ENCODE peak calls at places on chromosomes 16 and 17, in five cellular contexts. One of them, this sample, is unnamed.
A peak's percentile ranks its signal among the peaks of the same experiment; 100 is the strongest.

GRCh38 chr17:81419333-81419885 is 24.2 kb downstream of the BAHCC1 start:
- DNase-seq in mesendoderm: peak; percentile 42
- DNase-seq in mesenchymal stem cell: peak; percentile 96
- DNase-seq in ovary: peak; percentile 91
- DNase-seq in kidney: peak; percentile 98
- DNase-seq in this sample: peak; percentile 88

GRCh38 chr16:23516366-23517137 is 6.3 kb upstream of the GGA2 start:
- DNase-seq in mesendoderm: no peak
- DNase-seq in mesenchymal stem cell: no peak
- DNase-seq in ovary: no peak
- DNase-seq in kidney: peak; percentile 46
- DNase-seq in this sample: no peak

GRCh38 chr16:22098538-22099255 is 6.4 kb downstream of the VWA3A start:
- DNase-seq in mesendoderm: peak; percentile 84
- DNase-seq in mesenchymal stem cell: peak; percentile 64
- DNase-seq in ovary: no peak
- DNase-seq in kidney: no peak
- DNase-seq in this sample: peak; percentile 51

GRCh38 chr17:76820039-76820438 is 48.2 kb upstream of the MGAT5B start:
- DNase-seq in mesendoderm: peak; percentile 7
- DNase-seq in mesenchymal stem cell: no peak
- DNase-seq in ovary: no peak
- DNase-seq in kidney: no peak
- DNase-seq in this sample: peak; percentile 50

GRCh38 chr17:40818733-40819527 is 3.5 kb downstream of the KRT10 start:
- DNase-seq in mesendoderm: peak; percentile 83
- DNase-seq in mesenchymal stem cell: peak; percentile 79
- DNase-seq in ovary: peak; percentile 89
- DNase-seq in kidney: peak; percentile 92
- DNase-seq in this sample: peak; percentile 83

GRCh38 chr17:79915850-79916430 is 76.7 kb upstream of the CBX4 start:
- DNase-seq in mesendoderm: peak; percentile 70
- DNase-seq in mesenchymal stem cell: peak; percentile 34
- DNase-seq in ovary: peak; percentile 51
- DNase-seq in kidney: peak; percentile 93
- DNase-seq in this sample: peak; percentile 93

GRCh38 chr17:5563451-5563850 is 20.9 kb downstream of the NLRP1 start:
- DNase-seq in mesendoderm: no peak
- DNase-seq in mesenchymal stem cell: no peak
- DNase-seq in ovary: no peak
- DNase-seq in kidney: no peak
- DNase-seq in this sample: no peak

GRCh38 chr16:70473446-70474319 is 19.3 kb downstream of the FCSK start:
- DNase-seq in mesendoderm: no peak
- DNase-seq in mesenchymal stem cell: no peak
- DNase-seq in ovary: no peak
- DNase-seq in kidney: no peak
- DNase-seq in this sample: peak; percentile 56

GRCh38 chr16:82037666-82038065 is 2.6 kb downstream of the HSD17B2 start:
- DNase-seq in mesendoderm: no peak
- DNase-seq in mesenchymal stem cell: peak; percentile 76
- DNase-seq in ovary: no peak
- DNase-seq in kidney: no peak
- DNase-seq in this sample: no peak

GRCh38 chr17:1931759-1932579 is 93.2 kb downstream of the RTN4RL1 start:
- DNase-seq in mesendoderm: peak; percentile 69
- DNase-seq in mesenchymal stem cell: no peak
- DNase-seq in ovary: peak; percentile 59
- DNase-seq in kidney: no peak
- DNase-seq in this sample: peak; percentile 95

GRCh38 chr16:89561195-89562026 is 929 bp downstream of the RPL13 start:
- DNase-seq in mesendoderm: no peak
- DNase-seq in mesenchymal stem cell: no peak
- DNase-seq in ovary: no peak
- DNase-seq in kidney: peak; percentile 71
- DNase-seq in this sample: no peak

GRCh38 chr17:7884581-7885356 is 3.8 kb upstream of the CHD3 start:
- DNase-seq in mesendoderm: no peak
- DNase-seq in mesenchymal stem cell: peak; percentile 8
- DNase-seq in ovary: peak; percentile 61
- DNase-seq in kidney: peak; percentile 82
- DNase-seq in this sample: peak; percentile 81

GRCh38 chr16:27994686-27995085 is 68.8 kb downstream of the GSG1L start:
- DNase-seq in mesendoderm: no peak
- DNase-seq in mesenchymal stem cell: no peak
- DNase-seq in ovary: no peak
- DNase-seq in kidney: peak; percentile 3
- DNase-seq in this sample: no peak

GRCh38 chr16:12255473-12255872 is 278.9 kb downstream of the SNX29 start:
- DNase-seq in mesendoderm: no peak
- DNase-seq in mesenchymal stem cell: no peak
- DNase-seq in ovary: no peak
- DNase-seq in kidney: no peak
- DNase-seq in this sample: no peak

GRCh38 chr16:30414159-30414558 is 6.8 kb downstream of the ZNF771 start:
- DNase-seq in mesendoderm: no peak
- DNase-seq in mesenchymal stem cell: no peak
- DNase-seq in ovary: no peak
- DNase-seq in kidney: no peak
- DNase-seq in this sample: no peak

GRCh38 chr17:7634384-7634783 is 4.4 kb downstream of the SHBG start:
- DNase-seq in mesendoderm: peak; percentile 83
- DNase-seq in mesenchymal stem cell: peak; percentile 66
- DNase-seq in ovary: peak; percentile 82
- DNase-seq in kidney: peak; percentile 80
- DNase-seq in this sample: peak; percentile 89

GRCh38 chr16:9469512-9469911 is 378.1 kb downstream of the HAPSTR1 start:
- DNase-seq in mesendoderm: no peak
- DNase-seq in mesenchymal stem cell: no peak
- DNase-seq in ovary: no peak
- DNase-seq in kidney: no peak
- DNase-seq in this sample: no peak

GRCh38 chr17:82204831-82205719 is 7.6 kb downstream of the CCDC57 start:
- DNase-seq in mesendoderm: no peak
- DNase-seq in mesenchymal stem cell: peak; percentile 84
- DNase-seq in ovary: no peak
- DNase-seq in kidney: no peak
- DNase-seq in this sample: no peak

GRCh38 chr16:28140788-28141618 is 70.8 kb downstream of the XPO6 start:
- DNase-seq in mesendoderm: no peak
- DNase-seq in mesenchymal stem cell: peak; percentile 43
- DNase-seq in ovary: no peak
- DNase-seq in kidney: no peak
- DNase-seq in this sample: no peak

GRCh38 chr16:1308036-1308976 is 1.1 kb upstream of the UBE2I start:
- DNase-seq in mesendoderm: peak; percentile 94
- DNase-seq in mesenchymal stem cell: peak; percentile 72
- DNase-seq in ovary: no peak
- DNase-seq in kidney: no peak
- DNase-seq in this sample: no peak

GRCh38 chr16:53899471-53899870 is 195.5 kb downstream of the FTO start:
- DNase-seq in mesendoderm: no peak
- DNase-seq in mesenchymal stem cell: no peak
- DNase-seq in ovary: no peak
- DNase-seq in kidney: no peak
- DNase-seq in this sample: no peak

GRCh38 chr17:43814026-43814425 is 18.9 kb downstream of the MPP3 start:
- DNase-seq in mesendoderm: peak; percentile 44
- DNase-seq in mesenchymal stem cell: no peak
- DNase-seq in ovary: no peak
- DNase-seq in kidney: no peak
- DNase-seq in this sample: peak; percentile 85

GRCh38 chr17:43812396-43813265 is 20.3 kb downstream of the MPP3 start:
- DNase-seq in mesendoderm: no peak
- DNase-seq in mesenchymal stem cell: no peak
- DNase-seq in ovary: no peak
- DNase-seq in kidney: no peak
- DNase-seq in this sample: peak; percentile 16

GRCh38 chr17:43814714-43815113 is 18.2 kb downstream of the MPP3 start:
- DNase-seq in mesendoderm: no peak
- DNase-seq in mesenchymal stem cell: peak; percentile 80
- DNase-seq in ovary: no peak
- DNase-seq in kidney: no peak
- DNase-seq in this sample: no peak

GRCh38 chr17:43810823-43811222 is 22.1 kb downstream of the MPP3 start:
- DNase-seq in mesendoderm: no peak
- DNase-seq in mesenchymal stem cell: no peak
- DNase-seq in ovary: no peak
- DNase-seq in kidney: no peak
- DNase-seq in this sample: peak; percentile 54

DNA sequence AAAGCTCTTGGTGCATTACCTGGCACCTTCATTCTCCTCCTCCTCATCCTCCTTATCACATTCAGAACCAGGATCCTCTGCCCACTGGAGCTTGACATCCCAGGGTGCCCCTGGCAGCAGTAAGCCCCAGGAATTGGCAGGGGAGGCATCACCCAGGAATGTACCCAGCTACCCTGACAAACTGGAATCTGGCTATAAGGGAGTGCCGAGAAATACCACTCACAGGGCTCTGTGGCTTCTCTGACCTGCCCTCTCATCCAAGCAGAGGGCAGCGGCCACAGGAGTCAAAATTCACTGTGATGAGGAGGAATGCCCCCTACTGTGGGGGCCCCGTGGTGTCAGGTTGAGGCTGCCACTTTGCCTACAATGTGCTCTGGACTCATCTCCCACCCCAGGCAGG is 19.6 kb downstream of the MPP3 start:
- DNase-seq in mesendoderm: no peak
- DNase-seq in mesenchymal stem cell: no peak
- DNase-seq in ovary: no peak
- DNase-seq in kidney: no peak
- DNase-seq in this sample: no peak
- H3K36me3 ChIP-seq in mesendoderm: no peaks in the 10 kb centered on the region
- H3K36me3 ChIP-seq in mesenchymal stem cell: peaks cover 86% of the 10 kb centered on the region
- H3K36me3 ChIP-seq in ovary: no peaks in the 10 kb centered on the region
- H3K36me3 ChIP-seq in kidney: no peaks in the 10 kb centered on the region
- H3K36me3 ChIP-seq in this sample: peaks cover 2% of the 10 kb centered on the region

GRCh38 chr16:50796829-50797228 is 54.9 kb downstream of the CYLD start:
- DNase-seq in mesendoderm: no peak
- DNase-seq in mesenchymal stem cell: no peak
- DNase-seq in ovary: no peak
- DNase-seq in kidney: no peak
- DNase-seq in this sample: no peak
- H3K36me3 ChIP-seq in mesendoderm: no peaks in the 10 kb centered on the region
- H3K36me3 ChIP-seq in mesenchymal stem cell: peaks cover 75% of the 10 kb centered on the region
- H3K36me3 ChIP-seq in ovary: no peaks in the 10 kb centered on the region
- H3K36me3 ChIP-seq in kidney: peaks cover 27% of the 10 kb centered on the region
- H3K36me3 ChIP-seq in this sample: no peaks in the 10 kb centered on the region

GRCh38 chr17:31882571-31882970 is 18.9 kb downstream of the UTP6 start:
- DNase-seq in mesendoderm: no peak
- DNase-seq in mesenchymal stem cell: no peak
- DNase-seq in ovary: no peak
- DNase-seq in kidney: no peak
- DNase-seq in this sample: no peak
- H3K36me3 ChIP-seq in mesendoderm: peaks cover 10% of the 10 kb centered on the region
- H3K36me3 ChIP-seq in mesenchymal stem cell: peaks cover 88% of the 10 kb centered on the region
- H3K36me3 ChIP-seq in ovary: no peaks in the 10 kb centered on the region
- H3K36me3 ChIP-seq in kidney: peaks cover 30% of the 10 kb centered on the region
- H3K36me3 ChIP-seq in this sample: peaks cover 32% of the 10 kb centered on the region

DNA sequence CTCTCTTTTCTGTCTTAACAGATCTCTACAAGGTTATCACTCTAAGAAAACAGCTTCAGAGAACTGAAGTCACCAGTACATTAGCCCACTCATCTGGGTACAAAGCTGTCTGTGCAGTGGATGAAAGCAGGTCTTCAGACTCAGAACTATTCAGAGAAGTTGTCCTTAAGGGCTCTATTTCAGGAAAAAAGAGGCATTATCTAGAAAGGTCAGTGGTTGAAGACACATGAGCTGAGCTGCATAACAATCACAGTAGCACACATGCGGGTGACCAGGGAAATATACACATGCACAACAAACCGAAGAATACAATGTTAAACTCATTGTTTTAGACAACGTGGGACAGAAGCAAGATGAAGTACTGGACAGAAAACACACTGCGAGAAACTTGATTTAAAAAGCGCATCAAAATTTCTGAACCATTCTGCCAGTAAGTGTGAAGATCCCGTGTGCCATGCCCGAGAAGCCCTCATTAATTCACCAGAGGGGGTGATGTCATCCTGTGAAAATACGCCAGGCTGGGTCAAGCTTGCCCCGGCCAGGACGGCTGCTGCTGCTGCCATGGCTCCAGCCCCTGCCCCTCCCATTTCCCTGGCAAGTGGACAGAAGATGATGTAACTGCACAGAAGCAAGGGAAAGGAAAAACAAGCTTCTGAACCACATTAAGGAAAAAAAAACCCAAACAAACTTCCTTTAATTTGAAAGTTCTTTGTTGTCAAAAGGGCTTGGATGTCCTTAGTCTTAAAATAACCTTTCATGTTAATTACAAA is 10.1 kb downstream of the DYNC1LI2 start:
- DNase-seq in mesendoderm: peak; percentile 22
- DNase-seq in mesenchymal stem cell: peak; percentile 87
- DNase-seq in ovary: peak; percentile 85
- DNase-seq in kidney: peak; percentile 93
- DNase-seq in this sample: no peak
- H3K36me3 ChIP-seq in mesendoderm: peaks cover 9% of the 10 kb centered on the region
- H3K36me3 ChIP-seq in mesenchymal stem cell: peaks cover 81% of the 10 kb centered on the region
- H3K36me3 ChIP-seq in ovary: no peaks in the 10 kb centered on the region
- H3K36me3 ChIP-seq in kidney: peaks cover 36% of the 10 kb centered on the region
- H3K36me3 ChIP-seq in this sample: peaks cover 39% of the 10 kb centered on the region

DNA sequence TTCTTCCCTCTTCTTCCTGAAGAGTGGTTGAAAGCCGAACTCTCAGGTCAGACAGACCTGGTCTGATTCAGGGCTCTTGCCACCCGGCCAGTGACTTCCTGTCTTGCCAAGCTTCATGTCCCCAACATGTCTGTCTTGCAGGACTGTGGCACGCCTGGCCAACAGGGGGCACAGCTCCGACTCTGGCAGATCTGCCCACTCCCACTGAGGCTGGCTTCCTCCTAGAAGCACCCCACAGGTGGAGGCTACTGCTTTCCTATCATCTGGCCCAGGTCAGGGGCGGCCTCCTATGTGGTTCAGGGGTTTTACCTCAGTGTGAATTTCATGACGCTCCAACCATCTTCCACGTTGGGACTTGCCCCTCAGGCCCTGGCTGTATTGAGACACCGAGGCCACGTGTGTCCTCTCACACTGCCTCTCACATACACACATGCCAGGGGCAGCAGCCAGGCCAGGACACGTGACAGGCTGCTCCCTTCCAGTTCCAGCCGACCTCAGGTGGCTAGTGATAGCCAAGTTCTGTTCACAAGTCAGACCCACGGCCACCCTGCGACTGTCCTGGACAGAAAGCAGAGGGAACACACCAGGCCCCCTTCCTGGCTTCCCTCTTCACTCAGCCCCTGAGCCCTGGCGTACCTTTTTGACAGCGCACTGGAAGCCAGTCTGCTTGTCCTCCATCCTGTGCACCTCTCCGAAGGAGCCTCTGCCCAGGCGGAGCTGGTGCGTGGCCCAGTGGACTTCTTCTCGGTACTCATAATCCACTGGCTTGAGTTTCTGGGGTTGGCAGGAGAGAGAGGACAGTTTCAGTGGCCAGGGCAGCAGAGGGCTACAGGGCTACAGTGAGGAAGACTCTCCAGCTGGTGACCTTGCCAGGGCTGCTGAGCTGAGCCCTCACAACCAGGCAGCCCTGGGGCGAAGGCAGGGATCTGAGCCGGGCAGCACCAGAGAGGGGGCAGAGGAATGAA is 22.6 kb upstream of the SPATA32 start:
- DNase-seq in mesendoderm: peak; percentile 28
- DNase-seq in mesenchymal stem cell: no peak
- DNase-seq in ovary: no peak
- DNase-seq in kidney: peak; percentile 54
- DNase-seq in this sample: peak; percentile 67
- H3K36me3 ChIP-seq in mesendoderm: peaks cover 3% of the 10 kb centered on the region
- H3K36me3 ChIP-seq in mesenchymal stem cell: peaks cover 81% of the 10 kb centered on the region
- H3K36me3 ChIP-seq in ovary: no peaks in the 10 kb centered on the region
- H3K36me3 ChIP-seq in kidney: peaks cover 42% of the 10 kb centered on the region
- H3K36me3 ChIP-seq in this sample: peaks cover 17% of the 10 kb centered on the region

GRCh38 chr17:78425429-78425828 is 47.0 kb downstream of the PGS1 start:
- DNase-seq in mesendoderm: no peak
- DNase-seq in mesenchymal stem cell: no peak
- DNase-seq in ovary: no peak
- DNase-seq in kidney: peak; percentile 64
- DNase-seq in this sample: no peak
- H3K36me3 ChIP-seq in mesendoderm: peaks cover 9% of the 10 kb centered on the region
- H3K36me3 ChIP-seq in mesenchymal stem cell: peaks cover 88% of the 10 kb centered on the region
- H3K36me3 ChIP-seq in ovary: no peaks in the 10 kb centered on the region
- H3K36me3 ChIP-seq in kidney: peaks cover 32% of the 10 kb centered on the region
- H3K36me3 ChIP-seq in this sample: peaks cover 24% of the 10 kb centered on the region